ENCODE peak calls at places on chromosome 14, in seven cellular contexts. One of them, this sample, is unnamed.

GRCh38 chr14:32004300-32004699 is 72.8 kb upstream of the ARHGAP5 start:
- DNase-seq in neural progenitor cell: no peak
- DNase-seq in GM23338: no peak
- DNase-seq in A549: no peak
- DNase-seq in OCI-LY7: no peak
- DNase-seq in K562: no peak
- DNase-seq in fibroblast of lung: peak
- DNase-seq in this sample: no peak

GRCh38 chr14:23984891-23985607 is 3.7 kb upstream of the DHRS4L2 start:
- DNase-seq in neural progenitor cell: no peak
- DNase-seq in GM23338: no peak
- DNase-seq in A549: peak
- DNase-seq in OCI-LY7: no peak
- DNase-seq in K562: no peak
- DNase-seq in fibroblast of lung: peak
- DNase-seq in this sample: no peak

GRCh38 chr14:31962920-31963319 is 114.2 kb upstream of the ARHGAP5 start:
- DNase-seq in neural progenitor cell: peak
- DNase-seq in GM23338: no peak
- DNase-seq in A549: no peak
- DNase-seq in OCI-LY7: no peak
- DNase-seq in K562: no peak
- DNase-seq in fibroblast of lung: no peak
- DNase-seq in this sample: no peak

GRCh38 chr14:37566811-37567371 is 28.2 kb downstream of the FOXA1 start:
- DNase-seq in neural progenitor cell: no peak
- DNase-seq in GM23338: peak
- DNase-seq in A549: no peak
- DNase-seq in OCI-LY7: no peak
- DNase-seq in K562: no peak
- DNase-seq in fibroblast of lung: no peak
- DNase-seq in this sample: no peak

GRCh38 chr14:76086636-76087035 is 65.1 kb upstream of the GPATCH2L start:
- DNase-seq in neural progenitor cell: no peak
- DNase-seq in GM23338: no peak
- DNase-seq in A549: no peak
- DNase-seq in OCI-LY7: no peak
- DNase-seq in K562: no peak
- DNase-seq in fibroblast of lung: no peak
- DNase-seq in this sample: no peak

GRCh38 chr14:58272589-58273372 is 25.6 kb upstream of the ARID4A start:
- DNase-seq in neural progenitor cell: no peak
- DNase-seq in GM23338: peak
- DNase-seq in A549: peak
- DNase-seq in OCI-LY7: peak
- DNase-seq in K562: peak
- DNase-seq in fibroblast of lung: peak
- DNase-seq in this sample: peak

GRCh38 chr14:60647081-60647836 is 2.0 kb downstream of the SIX1 start:
- DNase-seq in neural progenitor cell: peak
- DNase-seq in GM23338: peak
- DNase-seq in A549: no peak
- DNase-seq in OCI-LY7: no peak
- DNase-seq in K562: no peak
- DNase-seq in fibroblast of lung: peak
- DNase-seq in this sample: no peak

GRCh38 chr14:58294201-58294600 is 4.2 kb upstream of the ARID4A start:
- DNase-seq in neural progenitor cell: no peak
- DNase-seq in GM23338: no peak
- DNase-seq in A549: no peak
- DNase-seq in OCI-LY7: no peak
- DNase-seq in K562: no peak
- DNase-seq in fibroblast of lung: no peak
- DNase-seq in this sample: no peak

GRCh38 chr14:105879503-105879866 is 353.1 kb downstream of the TMEM121 start:
- DNase-seq in neural progenitor cell: no peak
- DNase-seq in GM23338: no peak
- DNase-seq in A549: no peak
- DNase-seq in OCI-LY7: no peak
- DNase-seq in K562: no peak
- DNase-seq in fibroblast of lung: no peak
- DNase-seq in this sample: no peak

GRCh38 chr14:91329615-91330014 is 85.1 kb upstream of the GPR68 start:
- DNase-seq in neural progenitor cell: no peak
- DNase-seq in GM23338: no peak
- DNase-seq in A549: no peak
- DNase-seq in OCI-LY7: no peak
- DNase-seq in K562: no peak
- DNase-seq in fibroblast of lung: no peak
- DNase-seq in this sample: no peak

GRCh38 chr14:36227344-36227743 is 50.8 kb upstream of the PTCSC3 start:
- DNase-seq in neural progenitor cell: no peak
- DNase-seq in GM23338: no peak
- DNase-seq in A549: no peak
- DNase-seq in OCI-LY7: no peak
- DNase-seq in K562: no peak
- DNase-seq in fibroblast of lung: no peak
- DNase-seq in this sample: no peak

GRCh38 chr14:67538501-67538900 is 5.4 kb downstream of the PLEKHH1 start:
- DNase-seq in neural progenitor cell: peak
- DNase-seq in GM23338: no peak
- DNase-seq in A549: no peak
- DNase-seq in OCI-LY7: no peak
- DNase-seq in K562: no peak
- DNase-seq in fibroblast of lung: no peak
- DNase-seq in this sample: no peak

GRCh38 chr14:65471038-65471878 is 58.7 kb downstream of the FUT8 start:
- DNase-seq in neural progenitor cell: peak
- DNase-seq in GM23338: no peak
- DNase-seq in A549: no peak
- DNase-seq in OCI-LY7: no peak
- DNase-seq in K562: peak
- DNase-seq in fibroblast of lung: no peak
- DNase-seq in this sample: no peak

GRCh38 chr14:21026988-21027315 is 2.1 kb upstream of the NDRG2 start:
- DNase-seq in neural progenitor cell: no peak
- DNase-seq in GM23338: peak
- DNase-seq in A549: no peak
- DNase-seq in OCI-LY7: no peak
- DNase-seq in K562: peak
- DNase-seq in fibroblast of lung: no peak
- DNase-seq in this sample: no peak

GRCh38 chr14:21024668-21025373 is at the start of gene NDRG2:
- DNase-seq in neural progenitor cell: peak
- DNase-seq in GM23338: peak
- DNase-seq in A549: peak
- DNase-seq in OCI-LY7: no peak
- DNase-seq in K562: peak
- DNase-seq in fibroblast of lung: no peak
- DNase-seq in this sample: no peak

GRCh38 chr14:21025374-21026151 is 702 bp upstream of the NDRG2 start:
- DNase-seq in neural progenitor cell: peak
- DNase-seq in GM23338: peak
- DNase-seq in A549: no peak
- DNase-seq in OCI-LY7: no peak
- DNase-seq in K562: peak
- DNase-seq in fibroblast of lung: no peak
- DNase-seq in this sample: no peak

GRCh38 chr14:21023817-21024667 is 819 bp downstream of the NDRG2 start:
- DNase-seq in neural progenitor cell: no peak
- DNase-seq in GM23338: peak
- DNase-seq in A549: no peak
- DNase-seq in OCI-LY7: no peak
- DNase-seq in K562: no peak
- DNase-seq in fibroblast of lung: no peak
- DNase-seq in this sample: no peak

GRCh38 chr14:21026251-21026987 is 1.6 kb upstream of the NDRG2 start:
- DNase-seq in neural progenitor cell: no peak
- DNase-seq in GM23338: peak
- DNase-seq in A549: no peak
- DNase-seq in OCI-LY7: no peak
- DNase-seq in K562: peak
- DNase-seq in fibroblast of lung: no peak
- DNase-seq in this sample: no peak
- H3K4me3 ChIP-seq in neural progenitor cell: no peak
- H3K4me3 ChIP-seq in GM23338: peak
- H3K4me3 ChIP-seq in A549: no peak
- H3K4me3 ChIP-seq in OCI-LY7: no peak
- H3K4me3 ChIP-seq in K562: no peak
- H3K4me3 ChIP-seq in fibroblast of lung: no peak
- H3K4me3 ChIP-seq in this sample: no peak

GRCh38 chr14:89217876-89218275 is 199.2 kb downstream of the FOXN3 start:
- DNase-seq in neural progenitor cell: no peak
- DNase-seq in GM23338: no peak
- DNase-seq in A549: no peak
- DNase-seq in OCI-LY7: no peak
- DNase-seq in K562: no peak
- DNase-seq in fibroblast of lung: no peak
- DNase-seq in this sample: no peak

GRCh38 chr14:89215166-89215940 is 201.7 kb downstream of the FOXN3 start:
- DNase-seq in neural progenitor cell: no peak
- DNase-seq in GM23338: no peak
- DNase-seq in A549: no peak
- DNase-seq in OCI-LY7: no peak
- DNase-seq in K562: no peak
- DNase-seq in fibroblast of lung: no peak
- DNase-seq in this sample: no peak

GRCh38 chr14:89219056-89219455 is 198.0 kb downstream of the FOXN3 start:
- DNase-seq in neural progenitor cell: no peak
- DNase-seq in GM23338: no peak
- DNase-seq in A549: no peak
- DNase-seq in OCI-LY7: no peak
- DNase-seq in K562: no peak
- DNase-seq in fibroblast of lung: no peak
- DNase-seq in this sample: no peak

GRCh38 chr14:89225607-89226006 is 191.4 kb downstream of the FOXN3 start:
- DNase-seq in neural progenitor cell: no peak
- DNase-seq in GM23338: no peak
- DNase-seq in A549: no peak
- DNase-seq in OCI-LY7: no peak
- DNase-seq in K562: no peak
- DNase-seq in fibroblast of lung: no peak
- DNase-seq in this sample: no peak

GRCh38 chr14:89221109-89221508 is 195.9 kb downstream of the FOXN3 start:
- DNase-seq in neural progenitor cell: no peak
- DNase-seq in GM23338: no peak
- DNase-seq in A549: no peak
- DNase-seq in OCI-LY7: no peak
- DNase-seq in K562: no peak
- DNase-seq in fibroblast of lung: peak
- DNase-seq in this sample: no peak
- H3K4me2 ChIP-seq in neural progenitor cell: no peak
- H3K4me2 ChIP-seq in GM23338: no peak
- H3K4me2 ChIP-seq in A549: no peak
- H3K4me2 ChIP-seq in OCI-LY7: no peak
- H3K4me2 ChIP-seq in K562: no peak
- H3K4me2 ChIP-seq in fibroblast of lung: no peak
- H3K4me2 ChIP-seq in this sample: no peak

GRCh38 chr14:61662437-61663311 is 32.6 kb upstream of the HIF1A start:
- DNase-seq in neural progenitor cell: peak
- DNase-seq in GM23338: peak
- DNase-seq in A549: peak
- DNase-seq in OCI-LY7: peak
- DNase-seq in K562: peak
- DNase-seq in fibroblast of lung: peak
- DNase-seq in this sample: peak
- H3K27ac ChIP-seq in neural progenitor cell: no peak
- H3K27ac ChIP-seq in GM23338: no peak
- H3K27ac ChIP-seq in A549: peak
- H3K27ac ChIP-seq in OCI-LY7: no peak
- H3K27ac ChIP-seq in K562: no peak
- H3K27ac ChIP-seq in fibroblast of lung: peak
- H3K27ac ChIP-seq in this sample: peak

DNA sequence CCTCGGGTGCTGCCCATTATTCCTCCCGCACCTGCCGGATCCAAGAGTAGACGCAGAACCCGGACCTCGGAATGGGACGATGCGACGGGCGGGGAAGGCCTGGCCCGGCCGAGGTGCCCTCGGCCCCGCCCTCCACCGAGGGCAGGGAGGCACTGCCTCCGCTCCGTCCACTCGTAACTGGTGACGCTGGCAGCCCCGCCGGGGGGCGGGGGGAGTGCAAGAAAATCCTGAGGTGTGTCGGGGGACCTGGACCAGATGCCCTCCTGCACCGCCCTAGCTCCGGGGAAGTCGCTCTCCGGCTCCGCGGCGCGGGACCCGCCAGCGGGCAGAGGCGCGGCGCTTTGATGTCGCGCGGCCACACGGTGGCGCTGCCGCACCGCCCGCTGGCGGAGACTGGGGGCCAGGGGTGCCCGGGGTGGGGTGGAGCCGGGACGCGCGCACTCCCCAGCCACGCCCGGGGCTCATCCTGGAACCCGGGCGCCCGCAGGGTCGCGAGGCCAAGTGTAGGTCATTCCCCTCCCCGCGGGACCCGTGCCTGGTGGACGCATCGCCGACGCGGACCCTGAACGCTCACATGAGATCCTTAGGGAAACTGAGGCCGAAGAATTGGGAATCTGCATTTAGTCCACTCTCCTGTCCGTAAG is 202.8 kb downstream of the TTC8 start:
- DNase-seq in neural progenitor cell: peak
- DNase-seq in GM23338: peak
- DNase-seq in A549: peak
- DNase-seq in OCI-LY7: peak
- DNase-seq in K562: peak
- DNase-seq in fibroblast of lung: peak
- DNase-seq in this sample: peak
- H3K4me3 ChIP-seq in neural progenitor cell: peak
- H3K4me3 ChIP-seq in GM23338: peak
- H3K4me3 ChIP-seq in A549: peak
- H3K4me3 ChIP-seq in OCI-LY7: peak
- H3K4me3 ChIP-seq in K562: peak
- H3K4me3 ChIP-seq in fibroblast of lung: peak
- H3K4me3 ChIP-seq in this sample: no peak

GRCh38 chr14:93195316-93195999 is 10.3 kb downstream of the LYSET start:
- DNase-seq in neural progenitor cell: no peak
- DNase-seq in GM23338: no peak
- DNase-seq in A549: no peak
- DNase-seq in OCI-LY7: no peak
- DNase-seq in K562: no peak
- DNase-seq in fibroblast of lung: no peak
- DNase-seq in this sample: no peak
- H3K4me2 ChIP-seq in neural progenitor cell: no peak
- H3K4me2 ChIP-seq in GM23338: no peak
- H3K4me2 ChIP-seq in A549: no peak
- H3K4me2 ChIP-seq in OCI-LY7: no peak
- H3K4me2 ChIP-seq in K562: no peak
- H3K4me2 ChIP-seq in fibroblast of lung: no peak
- H3K4me2 ChIP-seq in this sample: no peak

This sample was measured in Karpas-422.